ENCODE peak calls at places on chromosomes 12 and 14, in six cellular contexts. H is K562, S is HepG2, B is GM12878, V is SK-N-SH, R is H1. Z is an unnamed sample.

GRCh38 chr14:30874999-30875787 is 834 bp downstream of the COCH start:
- DNase-seq in H (peak), S (no peak), B (no peak), V (no peak), R (peak), Z (no peak)

GRCh38 chr14:51395361-51395849 is 155.4 kb downstream of the TMX1 start:
- DNase-seq in H (no peak), S (no peak), B (no peak), V (peak), R (peak), Z (no peak)

GRCh38 chr14:36006623-36007022 is 169.9 kb downstream of the PTCSC3 start:
- DNase-seq in H (no peak), S (no peak), B (no peak), V (no peak), R (no peak), Z (no peak)

GRCh38 chr14:23916038-23916437 is 37.5 kb upstream of the DHRS4 start:
- DNase-seq in H (no peak), S (no peak), B (no peak), V (no peak), R (no peak), Z (no peak)

GRCh38 chr14:101737414-101738367 is 23.8 kb upstream of the PPP2R5C start:
- DNase-seq in H (no peak), S (no peak), B (no peak), V (no peak), R (no peak), Z (no peak)

GRCh38 chr12:29743801-29744200 is 39.9 kb downstream of the TMTC1 start:
- DNase-seq in H (no peak), S (no peak), B (no peak), V (no peak), R (no peak), Z (no peak)

GRCh38 chr12:13530966-13531365 is 334.4 kb downstream of the EMP1 start:
- DNase-seq in H (no peak), S (no peak), B (no peak), V (no peak), R (no peak), Z (no peak)

GRCh38 chr12:124841558-124841945 is 22.1 kb downstream of the SCARB1 start:
- DNase-seq in H (no peak), S (no peak), B (no peak), V (no peak), R (no peak), Z (no peak)

GRCh38 chr12:132524405-132524804 is 34.5 kb downstream of the FBRSL1 start:
- DNase-seq in H (no peak), S (no peak), B (no peak), V (no peak), R (no peak), Z (no peak)

GRCh38 chr14:60169722-60170121 is 4.5 kb upstream of the DHRS7 start:
- DNase-seq in H (no peak), S (no peak), B (no peak), V (no peak), R (no peak), Z (no peak)

GRCh38 chr14:56159066-56159465 is 40.9 kb downstream of the PELI2 start:
- DNase-seq in H (no peak), S (no peak), B (no peak), V (no peak), R (no peak), Z (no peak)

GRCh38 chr14:100862277-100862676 is 36.4 kb downstream of the MEG3 start:
- DNase-seq in H (peak), S (no peak), B (no peak), V (no peak), R (no peak), Z (no peak)

GRCh38 chr12:94262228-94263010 is 114.0 kb downstream of the PLXNC1 start:
- DNase-seq in H (peak), S (no peak), B (no peak), V (peak), R (no peak), Z (peak)

GRCh38 chr14:99244960-99245340 is 27.0 kb downstream of the BCL11B start:
- DNase-seq in H (no peak), S (no peak), B (no peak), V (no peak), R (no peak), Z (no peak)

GRCh38 chr14:99247091-99247729 is 24.8 kb downstream of the BCL11B start:
- DNase-seq in H (no peak), S (no peak), B (no peak), V (no peak), R (no peak), Z (no peak)

GRCh38 chr14:99245541-99246511 is 26.2 kb downstream of the BCL11B start:
- DNase-seq in H (no peak), S (no peak), B (no peak), V (no peak), R (peak), Z (no peak)

GRCh38 chr14:99247772-99248171 is 24.2 kb downstream of the BCL11B start:
- DNase-seq in H (no peak), S (no peak), B (no peak), V (no peak), R (no peak), Z (no peak)

DNA sequence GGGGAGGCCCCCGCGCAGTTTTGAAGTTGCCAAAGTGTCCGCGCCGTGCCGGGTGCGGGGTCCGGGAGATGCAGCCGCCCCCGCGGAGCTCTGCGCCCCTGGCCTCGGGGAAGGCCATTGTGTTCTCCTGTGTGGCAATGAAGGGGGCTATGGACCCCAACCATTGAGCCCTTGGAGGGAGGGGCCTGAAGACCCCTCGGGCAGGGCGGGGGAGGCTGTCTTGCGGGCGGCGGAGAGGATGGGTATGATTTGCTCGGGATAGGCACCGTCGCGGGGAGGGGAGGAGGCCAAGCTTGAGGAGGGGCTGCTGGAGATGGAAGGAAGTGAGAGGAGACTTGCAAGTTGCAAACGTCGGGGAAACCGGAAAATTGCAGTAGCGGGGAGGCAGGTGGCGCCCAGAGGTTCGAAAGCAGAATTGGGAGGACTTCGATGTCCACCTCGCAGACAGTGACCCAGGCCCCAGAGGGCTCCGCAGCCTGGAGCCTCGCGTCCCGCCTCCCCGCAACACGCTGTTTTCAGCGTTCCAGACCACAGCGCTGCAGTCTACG is 25.4 kb downstream of the BCL11B start:
- DNase-seq in H (no peak), S (no peak), B (no peak), V (no peak), R (peak), Z (no peak)
- H3K9ac ChIP-seq in H (no peak), S (no peak), B (no peak), V (no peak), R (peak), Z (no peak)

DNA sequence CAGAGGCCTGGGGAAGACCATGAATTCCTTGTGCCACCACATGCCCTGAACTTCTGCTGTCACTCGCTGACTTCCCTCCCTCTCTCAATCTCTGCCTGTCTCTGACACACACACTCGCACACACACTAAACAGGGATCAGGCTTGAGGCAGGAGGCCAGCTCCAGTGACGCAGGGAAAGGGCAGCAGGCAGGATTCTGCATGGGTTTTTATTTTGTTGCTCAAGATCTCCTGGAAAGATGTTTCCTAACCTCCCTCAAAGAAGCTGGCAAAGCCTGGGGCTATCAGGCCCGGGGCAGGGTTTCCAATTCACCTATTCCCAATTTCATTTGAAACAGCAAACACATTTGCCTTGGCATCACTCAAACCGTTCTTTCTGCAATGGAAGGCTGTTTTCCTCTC is 27.7 kb upstream of the PEX5 start:
- DNase-seq in H (no peak), S (no peak), B (no peak), V (no peak), R (no peak), Z (no peak)
- TF ChIP-seq MAX in H (no peak), S (no peak), B (no peak), V (no peak), R (no peak), Z (no peak)

DNA sequence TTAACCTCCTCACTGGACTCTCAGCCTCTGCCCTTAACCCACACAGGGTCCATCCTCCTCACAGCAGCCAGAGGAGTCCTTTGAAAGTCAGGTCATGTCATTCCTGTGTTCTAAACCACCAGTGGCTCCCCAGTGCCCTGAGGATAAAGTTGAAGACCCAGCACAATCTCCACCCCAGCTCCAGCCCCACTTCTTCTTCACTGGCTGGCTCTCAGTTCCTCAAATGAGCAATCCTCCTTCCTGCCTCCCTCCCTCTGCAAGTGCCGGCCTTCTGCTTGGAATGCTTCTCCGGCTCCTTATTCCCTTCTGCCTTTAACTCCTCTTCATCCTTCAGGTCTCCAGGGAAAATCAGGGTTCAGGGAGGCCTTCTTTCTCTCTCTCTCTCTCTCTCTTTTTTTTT is 32.0 kb upstream of the SPPL3 start:
- DNase-seq in H (no peak), S (no peak), B (no peak), V (no peak), R (no peak), Z (no peak)
- TF ChIP-seq JUND in H (no peak), S (no peak), B (no peak), V (no peak), R (no peak), Z (no peak)

DNA sequence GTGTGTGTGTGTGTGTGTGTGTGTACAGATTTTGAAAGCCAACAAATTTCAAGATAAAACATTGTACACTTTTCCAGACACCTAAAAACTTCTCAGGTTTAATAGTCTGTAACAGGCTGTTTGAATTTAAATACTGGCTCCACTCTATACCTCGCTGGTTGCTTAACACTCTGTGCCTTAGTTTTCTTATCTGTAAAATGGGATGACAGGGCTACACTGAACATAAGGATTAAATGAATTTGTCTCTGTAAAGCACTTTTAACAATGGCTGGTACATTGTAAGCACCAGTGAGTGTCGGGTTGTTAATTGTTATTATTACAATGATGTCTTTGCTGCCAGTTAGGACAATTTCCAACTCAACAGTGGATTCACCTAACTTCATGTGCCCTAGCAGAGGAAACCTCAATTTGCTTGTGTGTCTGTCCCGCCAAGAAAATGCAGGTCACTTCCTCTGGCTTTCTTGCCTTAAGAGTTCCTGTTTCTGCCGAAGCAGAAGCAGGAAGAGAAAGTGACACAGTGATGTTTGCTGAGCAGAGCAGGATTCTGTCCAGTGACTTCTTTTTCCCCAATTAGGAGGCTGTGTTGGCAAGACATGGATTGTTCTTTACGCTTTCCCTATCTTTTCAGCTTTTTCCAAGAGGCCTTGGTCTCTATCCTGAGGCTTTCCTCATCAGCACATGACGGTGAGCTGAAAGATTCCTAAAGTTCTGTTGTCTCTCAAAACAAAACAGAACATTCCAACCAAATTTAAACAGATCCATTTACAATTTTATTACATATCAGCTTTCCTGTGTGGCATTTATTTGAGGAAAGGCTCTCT is 154.1 kb upstream of the ATP2B1 start:
- DNase-seq in H (peak), S (no peak), B (peak), V (no peak), R (no peak), Z (no peak)
- H3K9ac ChIP-seq in H (no peak), S (no peak), B (peak), V (no peak), R (no peak), Z (no peak)

DNA sequence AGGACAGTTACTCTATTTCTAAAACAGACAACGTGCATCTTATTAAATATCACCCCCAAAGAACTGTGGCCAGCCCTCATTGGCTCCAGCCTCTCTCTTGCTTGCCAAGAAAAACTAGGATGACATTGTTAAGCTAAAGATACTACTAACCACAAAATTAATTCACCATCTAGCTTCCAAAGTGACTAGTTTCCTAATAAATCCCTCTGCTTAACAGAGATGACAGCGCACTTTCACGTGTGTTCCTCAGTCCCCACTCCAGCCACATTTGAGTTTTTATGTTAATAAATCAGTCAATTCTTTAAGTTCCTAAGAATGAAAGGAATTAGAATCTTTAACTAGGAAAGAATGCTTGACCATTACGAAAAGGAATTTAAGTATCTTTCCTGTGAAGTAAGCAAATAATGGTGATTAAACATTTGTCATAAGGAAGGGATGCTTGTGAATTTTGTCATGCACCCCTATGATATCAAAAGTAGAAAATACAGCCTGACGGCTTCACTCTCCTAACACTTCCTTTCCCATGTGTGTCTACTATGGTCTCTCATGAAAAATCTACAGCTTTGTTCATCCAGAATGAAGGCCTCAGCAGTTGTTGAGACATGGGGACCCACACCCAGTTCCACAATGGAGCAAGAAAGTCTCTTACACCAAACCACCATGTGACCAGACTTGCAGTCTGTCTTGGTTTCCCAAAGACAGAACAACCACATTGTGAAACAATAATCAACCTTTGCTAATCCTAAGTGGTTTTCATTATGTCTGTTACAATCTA is 8.1 kb downstream of the CORO1C start:
- DNase-seq in H (no peak), S (no peak), B (no peak), V (no peak), R (no peak), Z (no peak)
- TF ChIP-seq MAX in H (no peak), S (no peak), B (no peak), V (peak), R (no peak), Z (no peak)

GRCh38 chr12:52248541-52249035 is 15.5 kb downstream of the KRT7 start:
- DNase-seq in H (no peak), S (no peak), B (no peak), V (no peak), R (no peak), Z (no peak)

GRCh38 chr12:52249511-52250047 is 16.5 kb downstream of the KRT7 start:
- DNase-seq in H (no peak), S (no peak), B (no peak), V (no peak), R (no peak), Z (no peak)

GRCh38 chr12:52249041-52249461 is 16.0 kb downstream of the KRT7 start:
- DNase-seq in H (no peak), S (no peak), B (no peak), V (no peak), R (no peak), Z (no peak)

GRCh38 chr12:52251367-52252055 is 18.5 kb downstream of the KRT7 start:
- DNase-seq in H (no peak), S (no peak), B (no peak), V (no peak), R (no peak), Z (no peak)

DNA sequence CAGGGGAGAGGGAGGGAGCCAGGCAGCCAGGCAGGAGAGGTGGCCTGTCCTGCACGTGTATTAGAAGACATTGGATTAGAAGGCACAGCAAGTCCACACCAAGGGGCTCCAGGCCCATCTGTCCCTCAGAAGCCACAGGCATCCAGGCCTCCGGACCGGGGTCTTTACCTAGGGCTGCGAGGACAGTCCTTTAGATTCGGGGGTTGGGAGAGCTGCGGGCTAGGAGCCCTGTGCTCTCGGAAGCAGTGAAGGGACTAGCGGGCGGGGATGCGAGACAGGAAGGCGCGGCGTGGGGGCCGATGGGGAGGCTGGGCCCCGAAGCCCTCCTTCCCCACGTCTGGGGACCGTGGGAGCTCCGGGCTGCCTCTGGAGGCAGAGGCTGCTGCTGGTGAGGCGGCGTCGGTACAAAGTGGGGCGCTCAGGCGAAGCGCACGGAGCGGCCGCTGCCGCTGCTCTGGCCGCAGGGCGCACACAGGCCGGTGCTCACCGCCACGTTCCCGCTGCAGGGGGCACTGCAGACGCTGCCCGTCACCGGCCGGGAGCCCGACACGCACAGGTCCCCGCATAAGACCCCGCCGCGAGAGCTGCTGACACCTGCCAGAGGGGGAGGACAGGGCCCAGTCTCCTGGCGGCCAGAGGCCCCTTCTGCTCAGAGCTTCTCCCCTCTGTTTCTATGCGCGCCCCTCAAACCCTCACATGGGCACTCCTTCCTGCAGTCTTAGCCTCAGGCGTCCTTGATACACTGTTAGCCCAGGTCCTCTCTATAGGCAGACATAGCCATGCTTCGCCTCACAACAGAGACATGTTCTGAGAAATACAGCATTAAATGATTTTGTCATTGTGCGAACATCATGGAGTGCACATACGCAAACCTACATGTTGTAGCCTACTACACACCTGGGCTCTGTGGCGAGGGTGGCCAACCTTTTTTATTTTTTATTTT is 17.3 kb downstream of the KRT7 start:
- DNase-seq in H (no peak), S (no peak), B (no peak), V (no peak), R (peak), Z (no peak)
- TF ChIP-seq JUND in H (no peak), S (no peak), B (no peak), V (no peak), R (no peak), Z (no peak)

Z was measured in HCT116.